ENCODE peak calls at places on chromosome 18, in seven cellular contexts. One of them, this sample, is unnamed.

GRCh38 chr18:10057808-10058791 is 144.3 kb downstream of the VAPA start:
- DNase-seq in H1: no peak
- DNase-seq in HepG2: no peak
- DNase-seq in SK-N-SH: no peak
- DNase-seq in GM12891: no peak
- DNase-seq in GM12892: no peak
- DNase-seq in GM12878: no peak
- DNase-seq in this sample: no peak

GRCh38 chr18:10926565-10927194 is 222.7 kb downstream of the PIEZO2 start:
- DNase-seq in GM12892: no peak
- DNase-seq in HepG2: no peak
- DNase-seq in SK-N-SH: no peak
- DNase-seq in GM12878: peak
- DNase-seq in GM12891: peak
- DNase-seq in H1: no peak
- DNase-seq in this sample: no peak

GRCh38 chr18:32847719-32848118 is 74.9 kb upstream of the KLHL14 start:
- DNase-seq in GM12892: no peak
- DNase-seq in SK-N-SH: no peak
- DNase-seq in GM12891: no peak
- DNase-seq in HepG2: no peak
- DNase-seq in H1: peak
- DNase-seq in GM12878: no peak
- DNase-seq in this sample: no peak

GRCh38 chr18:78803104-78803503 is 176.5 kb upstream of the SALL3 start:
- DNase-seq in GM12891: no peak
- DNase-seq in H1: no peak
- DNase-seq in GM12878: no peak
- DNase-seq in HepG2: no peak
- DNase-seq in SK-N-SH: no peak
- DNase-seq in GM12892: no peak
- DNase-seq in this sample: no peak

GRCh38 chr18:58158008-58158407 is 114.0 kb downstream of the NEDD4L start:
- DNase-seq in SK-N-SH: no peak
- DNase-seq in GM12891: no peak
- DNase-seq in HepG2: no peak
- DNase-seq in GM12878: no peak
- DNase-seq in GM12892: no peak
- DNase-seq in H1: no peak
- DNase-seq in this sample: no peak

GRCh38 chr18:64097497-64097896 is 51.4 kb downstream of the LINC00305 start:
- DNase-seq in SK-N-SH: no peak
- DNase-seq in GM12891: no peak
- DNase-seq in H1: no peak
- DNase-seq in GM12892: no peak
- DNase-seq in HepG2: no peak
- DNase-seq in GM12878: no peak
- DNase-seq in this sample: no peak

GRCh38 chr18:8478166-8478967 is 130.9 kb upstream of the RAB12 start:
- DNase-seq in HepG2: peak
- DNase-seq in H1: peak
- DNase-seq in GM12891: peak
- DNase-seq in GM12892: peak
- DNase-seq in GM12878: no peak
- DNase-seq in SK-N-SH: peak
- DNase-seq in this sample: peak

GRCh38 chr18:9335255-9336045 is 877 bp downstream of the TWSG1 start:
- DNase-seq in H1: no peak
- DNase-seq in GM12892: no peak
- DNase-seq in GM12891: no peak
- DNase-seq in HepG2: no peak
- DNase-seq in GM12878: no peak
- DNase-seq in SK-N-SH: no peak
- DNase-seq in this sample: no peak

GRCh38 chr18:9333441-9334350 is 877 bp upstream of the TWSG1 start:
- DNase-seq in HepG2: no peak
- DNase-seq in H1: peak
- DNase-seq in GM12891: peak
- DNase-seq in GM12892: no peak
- DNase-seq in SK-N-SH: no peak
- DNase-seq in GM12878: no peak
- DNase-seq in this sample: no peak

GRCh38 chr18:3692691-3693090 is 242.7 kb downstream of the TGIF1 start:
- DNase-seq in GM12878: no peak
- DNase-seq in HepG2: no peak
- DNase-seq in SK-N-SH: no peak
- DNase-seq in GM12892: no peak
- DNase-seq in H1: no peak
- DNase-seq in GM12891: no peak
- DNase-seq in this sample: no peak

GRCh38 chr18:65934874-65935273 is 184.1 kb downstream of the CDH7 start:
- DNase-seq in GM12878: no peak
- DNase-seq in GM12891: no peak
- DNase-seq in H1: no peak
- DNase-seq in GM12892: no peak
- DNase-seq in SK-N-SH: no peak
- DNase-seq in HepG2: no peak
- DNase-seq in this sample: no peak

GRCh38 chr18:80229766-80230745 is 17.3 kb downstream of the PARD6G start:
- DNase-seq in SK-N-SH: no peak
- DNase-seq in GM12878: no peak
- DNase-seq in GM12892: no peak
- DNase-seq in H1: no peak
- DNase-seq in HepG2: no peak
- DNase-seq in GM12891: no peak
- DNase-seq in this sample: no peak

GRCh38 chr18:31957728-31958127 is 14.8 kb upstream of the TRAPPC8 start:
- DNase-seq in GM12878: no peak
- DNase-seq in HepG2: no peak
- DNase-seq in GM12892: no peak
- DNase-seq in GM12891: no peak
- DNase-seq in H1: no peak
- DNase-seq in SK-N-SH: no peak
- DNase-seq in this sample: no peak

GRCh38 chr18:468841-469796 is 31.4 kb downstream of the COLEC12 start:
- DNase-seq in H1: no peak
- DNase-seq in HepG2: peak
- DNase-seq in SK-N-SH: peak
- DNase-seq in GM12892: no peak
- DNase-seq in GM12891: no peak
- DNase-seq in GM12878: no peak
- DNase-seq in this sample: no peak

GRCh38 chr18:22930089-22930713 is 2.9 kb upstream of the RBBP8 start:
- DNase-seq in SK-N-SH: peak
- DNase-seq in HepG2: peak
- DNase-seq in GM12878: no peak
- DNase-seq in GM12892: peak
- DNase-seq in H1: no peak
- DNase-seq in GM12891: peak
- DNase-seq in this sample: peak

GRCh38 chr18:40583671-40584070 is 1371.4 kb upstream of the PIK3C3 start:
- DNase-seq in SK-N-SH: no peak
- DNase-seq in GM12892: no peak
- DNase-seq in H1: no peak
- DNase-seq in HepG2: no peak
- DNase-seq in GM12878: no peak
- DNase-seq in GM12891: no peak
- DNase-seq in this sample: no peak

GRCh38 chr18:79245517-79246001 is 150.2 kb upstream of the NFATC1 start:
- DNase-seq in GM12891: no peak
- DNase-seq in GM12878: no peak
- DNase-seq in GM12892: no peak
- DNase-seq in HepG2: no peak
- DNase-seq in SK-N-SH: no peak
- DNase-seq in H1: no peak
- DNase-seq in this sample: no peak

GRCh38 chr18:22106536-22107292 is 62.7 kb upstream of the GATA6 start:
- DNase-seq in GM12891: no peak
- DNase-seq in GM12878: no peak
- DNase-seq in SK-N-SH: no peak
- DNase-seq in H1: no peak
- DNase-seq in GM12892: no peak
- DNase-seq in HepG2: peak
- DNase-seq in this sample: peak

GRCh38 chr18:31720867-31721266 is 36.5 kb upstream of the B4GALT6 start:
- DNase-seq in HepG2: no peak
- DNase-seq in GM12878: no peak
- DNase-seq in SK-N-SH: no peak
- DNase-seq in GM12891: no peak
- DNase-seq in H1: no peak
- DNase-seq in GM12892: no peak
- DNase-seq in this sample: no peak

GRCh38 chr18:2572144-2572682 is 856 bp downstream of the NDC80 start:
- DNase-seq in SK-N-SH: no peak
- DNase-seq in GM12892: no peak
- DNase-seq in H1: no peak
- DNase-seq in GM12891: no peak
- DNase-seq in HepG2: no peak
- DNase-seq in GM12878: no peak
- DNase-seq in this sample: peak

GRCh38 chr18:25352629-25353005 is 651 bp upstream of the ZNF521 start:
- DNase-seq in GM12891: no peak
- DNase-seq in HepG2: no peak
- DNase-seq in GM12892: no peak
- DNase-seq in SK-N-SH: no peak
- DNase-seq in GM12878: no peak
- DNase-seq in H1: no peak
- DNase-seq in this sample: no peak

GRCh38 chr18:49021433-49022129 is 70.8 kb upstream of the SMAD7 start:
- DNase-seq in HepG2: peak
- DNase-seq in SK-N-SH: peak
- DNase-seq in GM12891: peak
- DNase-seq in GM12878: peak
- DNase-seq in GM12892: no peak
- DNase-seq in H1: peak
- DNase-seq in this sample: peak
- TF ChIP-seq TAF1 in HepG2: no peak
- TF ChIP-seq TAF1 in SK-N-SH: no peak
- TF ChIP-seq TAF1 in GM12891: no peak
- TF ChIP-seq TAF1 in GM12878: no peak
- TF ChIP-seq TAF1 in GM12892: no peak
- TF ChIP-seq TAF1 in H1: no peak
- TF ChIP-seq TAF1 in this sample: no peak

DNA sequence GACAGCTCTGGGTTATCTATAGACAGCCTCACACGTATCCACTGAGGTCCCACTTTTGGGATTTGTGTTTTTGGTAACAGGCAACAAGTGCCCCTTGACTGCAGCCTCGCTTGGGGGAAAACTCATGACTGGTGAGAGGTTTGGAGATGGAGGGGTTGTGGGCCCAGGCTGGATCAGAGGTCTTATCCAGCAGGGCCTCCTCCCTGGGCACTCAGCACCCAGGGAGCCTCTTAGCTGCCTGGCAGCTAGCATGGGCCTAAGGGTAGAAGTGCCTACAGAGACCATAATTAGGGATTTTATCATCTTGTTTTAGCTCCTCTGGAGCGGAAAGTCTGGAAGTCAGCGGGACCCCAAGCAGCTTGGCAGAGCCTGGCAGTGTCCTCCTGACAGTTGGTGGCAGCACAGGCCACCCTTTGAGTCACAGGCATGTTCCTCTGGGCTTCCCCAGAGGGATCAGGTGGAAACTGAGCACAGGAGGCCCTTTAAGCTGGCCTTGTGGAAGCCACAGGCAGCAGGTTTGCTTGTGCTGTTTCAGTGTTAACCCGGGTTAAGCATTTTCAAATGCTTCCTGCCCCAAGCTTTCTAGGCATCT is 143.1 kb downstream of the KCTD1 start:
- DNase-seq in H1: no peak
- DNase-seq in GM12892: peak
- DNase-seq in GM12891: peak
- DNase-seq in GM12878: no peak
- DNase-seq in HepG2: peak
- DNase-seq in SK-N-SH: peak
- DNase-seq in this sample: no peak
- TF ChIP-seq TAF1 in H1: no peak
- TF ChIP-seq TAF1 in GM12892: no peak
- TF ChIP-seq TAF1 in GM12891: no peak
- TF ChIP-seq TAF1 in GM12878: no peak
- TF ChIP-seq TAF1 in HepG2: no peak
- TF ChIP-seq TAF1 in SK-N-SH: no peak
- TF ChIP-seq TAF1 in this sample: no peak

GRCh38 chr18:12411456-12411855 is 3.7 kb downstream of the PRELID3A start:
- DNase-seq in GM12892: no peak
- DNase-seq in H1: no peak
- DNase-seq in SK-N-SH: no peak
- DNase-seq in GM12891: no peak
- DNase-seq in GM12878: no peak
- DNase-seq in HepG2: no peak
- DNase-seq in this sample: no peak

GRCh38 chr18:12406376-12407111 is 1.2 kb upstream of the PRELID3A start:
- DNase-seq in HepG2: no peak
- DNase-seq in H1: no peak
- DNase-seq in GM12891: no peak
- DNase-seq in GM12892: no peak
- DNase-seq in GM12878: no peak
- DNase-seq in SK-N-SH: no peak
- DNase-seq in this sample: peak

GRCh38 chr18:12410121-12410520 is 2.4 kb downstream of the PRELID3A start:
- DNase-seq in GM12891: no peak
- DNase-seq in SK-N-SH: no peak
- DNase-seq in H1: no peak
- DNase-seq in HepG2: no peak
- DNase-seq in GM12892: no peak
- DNase-seq in GM12878: no peak
- DNase-seq in this sample: no peak

GRCh38 chr18:12409466-12409865 is 1.7 kb downstream of the PRELID3A start:
- DNase-seq in GM12878: no peak
- DNase-seq in SK-N-SH: peak
- DNase-seq in H1: no peak
- DNase-seq in GM12892: no peak
- DNase-seq in HepG2: no peak
- DNase-seq in GM12891: no peak
- DNase-seq in this sample: no peak

DNA sequence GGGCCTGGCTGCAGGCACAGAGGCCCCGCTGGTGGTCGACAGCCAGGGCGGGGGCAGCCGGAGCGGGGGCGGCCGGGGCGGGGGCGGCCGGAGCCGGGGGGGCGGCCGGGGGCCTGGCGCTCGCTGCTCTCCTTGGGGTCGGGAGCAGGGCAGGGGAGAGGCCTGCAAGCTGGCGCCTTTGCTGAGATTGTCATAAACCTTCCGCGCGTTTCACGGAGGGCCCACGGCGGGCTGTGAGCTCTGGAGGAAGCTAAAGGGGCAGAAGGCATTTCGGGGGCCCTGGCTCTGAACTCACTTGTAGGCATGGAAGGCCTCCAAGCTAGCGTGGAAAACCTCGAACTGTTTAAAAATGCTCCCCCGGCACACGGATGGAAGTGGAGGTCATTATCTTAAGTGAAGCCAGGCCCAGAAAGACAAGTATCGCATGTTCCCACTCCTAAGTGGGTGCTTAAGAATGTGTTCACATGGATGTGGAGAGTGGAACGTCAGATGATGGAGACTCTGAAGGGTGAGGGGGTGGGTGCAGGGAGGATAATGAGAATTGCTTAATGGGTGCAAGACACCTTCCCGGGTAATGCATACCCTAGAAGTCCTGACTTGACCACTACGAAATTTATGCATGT is 629 bp downstream of the PRELID3A start:
- DNase-seq in GM12891: no peak
- DNase-seq in HepG2: no peak
- DNase-seq in GM12892: peak
- DNase-seq in H1: no peak
- DNase-seq in SK-N-SH: peak
- DNase-seq in GM12878: no peak
- DNase-seq in this sample: peak
- TF ChIP-seq TAF1 in GM12891: no peak
- TF ChIP-seq TAF1 in HepG2: no peak
- TF ChIP-seq TAF1 in GM12892: no peak
- TF ChIP-seq TAF1 in H1: no peak
- TF ChIP-seq TAF1 in SK-N-SH: no peak
- TF ChIP-seq TAF1 in GM12878: no peak
- TF ChIP-seq TAF1 in this sample: no peak

GRCh38 chr18:12056034-12056883 is 37.4 kb upstream of the ANKRD62 start:
- DNase-seq in GM12878: no peak
- DNase-seq in GM12891: no peak
- DNase-seq in GM12892: no peak
- DNase-seq in H1: no peak
- DNase-seq in SK-N-SH: no peak
- DNase-seq in HepG2: no peak
- DNase-seq in this sample: no peak
- TF ChIP-seq TAF1 in GM12878: no peak
- TF ChIP-seq TAF1 in GM12891: no peak
- TF ChIP-seq TAF1 in GM12892: no peak
- TF ChIP-seq TAF1 in H1: no peak
- TF ChIP-seq TAF1 in SK-N-SH: no peak
- TF ChIP-seq TAF1 in HepG2: no peak
- TF ChIP-seq TAF1 in this sample: no peak